ENCODE peak calls at places on chromosomes 5 and 9, in five cellular contexts. P is AG09319, W is endothelial cell, I is fibroblast of lung, H is cardiac fibroblast. C is an unnamed sample.

GRCh38 chr9:134592018-134592818 is 49.4 kb upstream of the COL5A1 start:
- DNase-seq in P (peak; percentile 86), W (no peak), I (peak; percentile 91), H (peak; percentile 97), C (peak; percentile 49)

GRCh38 chr9:132163457-132163875 is 1.6 kb downstream of the NTNG2 start:
- DNase-seq in P (no peak), W (no peak), I (peak; percentile 26), H (no peak), C (no peak)

GRCh38 chr5:130385619-130386018 is 481.4 kb downstream of the CHSY3 start:
- DNase-seq in P (no peak), W (no peak), I (no peak), H (no peak), C (no peak)

GRCh38 chr5:174828786-174829510 is 104.6 kb downstream of the MSX2 start:
- DNase-seq in P (peak; percentile 42), W (no peak), I (peak; percentile 56), H (peak; percentile 22), C (peak; percentile 39)

GRCh38 chr5:109759304-109759703 is 69.6 kb downstream of the MAN2A1 start:
- DNase-seq in P (no peak), W (no peak), I (no peak), H (peak; percentile 69), C (peak; percentile 27)

GRCh38 chr9:127897194-127897692 is 2.2 kb downstream of the ST6GALNAC6 start:
- DNase-seq in P (no peak), W (peak; percentile 80), I (peak; percentile 67), H (peak; percentile 70), C (no peak)

GRCh38 chr5:9498541-9499497 is 47.1 kb downstream of the SEMA5A start:
- DNase-seq in P (no peak), W (peak; percentile 41), I (no peak), H (peak; percentile 45), C (peak; percentile 84)

GRCh38 chr5:79020861-79021561 is 35.9 kb upstream of the ARSB start:
- DNase-seq in P (peak; percentile 37), W (peak; percentile 64), I (peak; percentile 87), H (peak; percentile 84), C (peak; percentile 59)

GRCh38 chr5:11931638-11932037 is 27.4 kb upstream of the CTNND2 start:
- DNase-seq in P (no peak), W (no peak), I (no peak), H (no peak), C (no peak)

GRCh38 chr9:21078702-21079101 is 960 bp upstream of the IFNB1 start:
- DNase-seq in P (no peak), W (no peak), I (no peak), H (peak; percentile 8), C (no peak)

GRCh38 chr5:56479701-56480304 is 246.7 kb upstream of the ANKRD55 start:
- DNase-seq in P (no peak), W (no peak), I (peak; percentile 34), H (peak; percentile 4), C (no peak)

GRCh38 chr5:34915139-34915855 is at the start of the genes BRIX1 and RAD1:
- DNase-seq in P (peak; percentile 90), W (peak; percentile 93), I (peak; percentile 98), H (peak; percentile 98), C (peak; percentile 97)
- TF ChIP-seq CTCF in P (peak; percentile 25), W (no peak), I (no peak), H (no peak), C (no peak)

DNA sequence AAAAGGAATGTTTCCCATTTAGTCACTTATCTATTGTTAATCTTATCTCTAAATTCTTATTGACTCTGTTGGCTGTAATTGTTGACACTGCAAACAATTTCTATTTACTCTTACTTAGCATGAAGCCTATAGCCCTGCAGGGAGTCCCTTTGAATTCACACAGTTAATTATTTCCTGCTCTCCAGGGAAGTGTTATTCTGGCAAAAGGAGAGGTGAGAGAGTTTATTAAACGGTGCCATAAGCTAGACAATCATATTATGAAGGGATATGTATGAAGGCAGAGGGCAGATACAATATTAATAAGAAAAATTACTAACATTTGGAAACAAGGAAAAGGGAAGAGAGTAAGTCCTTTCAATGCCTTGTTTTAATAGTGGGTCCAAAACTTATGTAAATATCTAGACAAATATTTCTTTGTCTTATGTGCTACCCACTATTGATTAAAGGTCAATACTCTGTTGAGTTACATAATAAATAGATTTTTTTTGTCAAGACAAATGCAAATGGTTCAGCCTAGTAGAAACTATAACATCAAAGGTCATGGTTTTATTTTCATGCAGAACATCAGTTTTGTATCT is 107.1 kb downstream of the CDH18 start:
- DNase-seq in P (no peak), W (no peak), I (no peak), H (no peak), C (no peak)
- TF ChIP-seq CTCF in P (no peak), W (no peak), I (no peak), H (no peak), C (no peak)

DNA sequence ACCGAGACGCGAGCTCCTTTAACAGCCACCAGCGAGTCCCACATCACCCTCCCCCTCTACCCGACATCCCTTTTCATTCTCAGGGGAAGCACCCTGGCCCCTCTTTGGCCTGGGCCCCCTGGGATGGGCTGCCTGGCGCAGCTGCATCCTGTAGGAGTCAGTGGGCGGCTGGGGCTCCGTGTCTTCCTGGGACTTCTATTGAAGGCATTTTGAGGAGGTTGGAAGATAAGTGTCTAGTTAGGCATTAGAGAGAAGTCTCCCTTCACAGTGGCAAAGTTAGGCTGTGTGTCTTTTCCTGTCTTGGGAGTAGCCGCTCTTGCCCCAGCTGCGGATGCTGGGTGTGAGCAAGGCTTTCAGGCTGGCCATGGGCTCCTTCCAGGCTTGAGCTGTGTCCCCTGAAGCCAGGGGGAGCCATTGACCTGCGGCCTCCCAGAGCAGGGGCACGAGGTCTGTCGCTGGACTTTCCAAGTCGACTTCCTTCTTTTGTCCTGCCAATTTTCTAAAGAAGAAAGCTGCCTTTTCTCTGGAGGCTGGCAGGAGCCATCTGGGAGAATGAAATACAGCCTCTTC is 18.6 kb upstream of the NKD2 start:
- DNase-seq in P (no peak), W (peak; percentile 73), I (no peak), H (peak; percentile 35), C (no peak)
- TF ChIP-seq CTCF in P (no peak), W (no peak), I (no peak), H (peak; percentile 31), C (no peak)

DNA sequence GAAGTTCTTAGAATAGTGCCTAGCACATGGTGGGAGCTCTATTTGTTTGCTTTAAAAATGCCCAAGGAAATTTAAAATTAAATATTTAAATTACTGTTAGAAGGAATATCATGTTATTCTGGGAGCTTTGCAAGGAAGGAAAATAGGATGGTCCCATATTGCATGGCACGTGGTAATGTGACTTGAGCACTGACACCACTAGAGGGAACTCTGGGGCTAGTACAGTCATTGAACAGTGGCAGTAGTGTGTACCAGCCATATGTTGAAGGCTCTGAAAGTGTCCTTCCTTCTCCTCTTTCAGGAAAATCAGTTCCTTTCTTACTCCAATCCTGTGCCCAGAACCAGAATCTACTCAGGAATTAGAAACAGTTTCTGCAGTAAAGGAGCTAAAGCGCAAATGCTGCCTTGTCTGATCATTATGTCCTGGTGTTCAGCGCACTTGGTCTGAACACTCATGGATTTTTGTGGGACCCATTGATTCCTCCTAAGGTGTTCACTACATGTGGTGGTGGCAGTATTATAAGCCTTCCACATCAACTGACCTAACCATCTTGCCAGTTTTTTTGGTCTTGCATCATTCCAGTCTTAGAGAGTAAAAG is 54.1 kb downstream of the GDA start:
- DNase-seq in P (no peak), W (peak; percentile 47), I (peak; percentile 7), H (peak; percentile 40), C (peak; percentile 73)
- TF ChIP-seq CTCF in P (peak; percentile 51), W (no peak), I (peak; percentile 54), H (peak; percentile 45), C (peak; percentile 58)

GRCh38 chr5:154356958-154357357 is 88.8 kb upstream of the SAP30L start:
- DNase-seq in P (no peak), W (no peak), I (no peak), H (no peak), C (no peak)
- TF ChIP-seq CTCF in P (no peak), W (no peak), I (no peak), H (no peak), C (no peak)

GRCh38 chr5:179261301-179262125 is 83.7 kb downstream of the ADAMTS2 start:
- DNase-seq in P (no peak), W (peak; percentile 65), I (no peak), H (no peak), C (no peak)
- TF ChIP-seq CTCF in P (peak; percentile 17), W (no peak), I (peak; percentile 53), H (peak; percentile 23), C (no peak)

C was measured in MCF 10A.